ENCODE peak calls at places on chromosomes 12 and 14, in six cellular contexts. O is cardiac muscle cell, J is iPS DF 6.9, R is breast epithelium, Q is upper lobe of left lung, H is thoracic aorta. V is an unnamed sample.

GRCh38 chr12:132554857-132555630 is 55.3 kb downstream of the LRCOL1 start:
- DNase-seq in O (no peak), H (no peak), J (no peak), Q (no peak), R (no peak), V (no peak)

GRCh38 chr14:26867171-26867757 is 269.4 kb upstream of the NOVA1 start:
- DNase-seq in R (no peak), O (peak), J (no peak), H (no peak), Q (no peak), V (no peak)

GRCh38 chr12:123971770-123972447 is 722 bp downstream of the CCDC92 start:
- DNase-seq in O (peak), J (peak), H (no peak), R (peak), Q (no peak), V (peak)

GRCh38 chr12:73892181-73892580 is 645.5 kb upstream of the ATXN7L3B start:
- DNase-seq in J (no peak), H (no peak), Q (no peak), R (no peak), O (no peak), V (peak)

GRCh38 chr12:104250366-104251125 is 35.0 kb downstream of the TXNRD1 start:
- DNase-seq in O (no peak), R (no peak), H (no peak), J (no peak), Q (no peak), V (no peak)

GRCh38 chr14:99194136-99194535 is 77.9 kb downstream of the BCL11B start:
- DNase-seq in R (no peak), Q (no peak), O (no peak), J (no peak), H (no peak), V (no peak)

GRCh38 chr12:47732504-47732903 is 7.2 kb upstream of the ENDOU start:
- DNase-seq in H (no peak), J (no peak), O (no peak), Q (no peak), R (no peak), V (no peak)

GRCh38 chr14:46048127-46048526 is 603.5 kb downstream of the RPL10L start:
- DNase-seq in H (no peak), Q (no peak), R (no peak), O (peak), J (peak), V (no peak)

GRCh38 chr14:65927871-65928270 is 515.3 kb downstream of the FUT8 start:
- DNase-seq in Q (peak), H (no peak), J (no peak), R (no peak), O (no peak), V (peak)

GRCh38 chr12:23098110-23099049 is 473.4 kb downstream of the ETNK1 start:
- DNase-seq in O (no peak), H (no peak), R (no peak), J (no peak), Q (no peak), V (no peak)

GRCh38 chr14:27881063-27881462 is 885.5 kb upstream of the FOXG1 start:
- DNase-seq in O (no peak), R (no peak), H (no peak), J (no peak), Q (no peak), V (no peak)

DNA sequence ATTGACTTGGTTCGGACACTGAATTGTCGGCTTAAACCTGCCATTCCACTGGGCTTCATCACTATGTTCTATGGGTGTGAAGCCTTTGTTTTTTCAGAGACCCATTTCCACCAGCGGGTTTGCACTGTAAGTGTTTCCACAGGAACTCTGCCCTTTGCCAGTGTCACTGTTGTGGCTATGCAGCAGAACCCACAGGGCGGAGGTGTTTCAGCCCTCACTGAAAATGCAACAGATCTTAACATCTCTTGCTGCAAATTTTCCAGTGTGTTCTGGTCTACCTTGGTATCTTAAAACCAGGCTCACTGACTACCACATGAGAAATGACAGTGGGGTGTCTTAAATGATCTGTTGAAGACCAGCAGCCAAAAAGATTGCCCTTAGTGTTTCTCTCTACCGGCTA is 21.1 kb downstream of the PRKCH start:
- DNase-seq in O (no peak), Q (peak), R (peak), H (no peak), J (no peak), V (peak)
- H3K4me3 ChIP-seq in O (no peak), Q (no peak), R (no peak), H (no peak), J (no peak), V (no peak)

DNA sequence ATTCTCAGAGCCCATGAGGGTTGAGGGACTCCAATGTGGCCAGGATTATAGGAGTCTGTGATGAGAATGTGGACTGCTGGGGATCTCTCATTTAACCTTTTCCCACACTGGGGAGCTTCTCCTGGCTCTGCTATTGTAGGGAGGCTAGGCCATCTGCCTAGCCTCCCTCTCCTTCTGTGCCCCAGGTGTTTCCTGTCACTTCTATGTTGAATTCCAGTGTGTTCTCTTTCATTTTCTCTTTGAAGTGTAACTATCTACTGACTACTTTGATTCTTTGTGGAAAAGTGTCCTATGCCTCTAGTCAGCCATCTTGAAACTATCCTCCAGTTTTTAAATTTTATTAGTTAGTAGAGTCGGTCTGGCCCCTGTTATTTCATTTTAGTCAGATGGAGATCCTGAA is 53.4 kb upstream of the ABCD2 start:
- DNase-seq in Q (no peak), H (no peak), R (no peak), J (no peak), O (no peak), V (no peak)
- H3K27ac ChIP-seq in Q (no peak), H (no peak), R (no peak), J (no peak), O (no peak), V (no peak)

DNA sequence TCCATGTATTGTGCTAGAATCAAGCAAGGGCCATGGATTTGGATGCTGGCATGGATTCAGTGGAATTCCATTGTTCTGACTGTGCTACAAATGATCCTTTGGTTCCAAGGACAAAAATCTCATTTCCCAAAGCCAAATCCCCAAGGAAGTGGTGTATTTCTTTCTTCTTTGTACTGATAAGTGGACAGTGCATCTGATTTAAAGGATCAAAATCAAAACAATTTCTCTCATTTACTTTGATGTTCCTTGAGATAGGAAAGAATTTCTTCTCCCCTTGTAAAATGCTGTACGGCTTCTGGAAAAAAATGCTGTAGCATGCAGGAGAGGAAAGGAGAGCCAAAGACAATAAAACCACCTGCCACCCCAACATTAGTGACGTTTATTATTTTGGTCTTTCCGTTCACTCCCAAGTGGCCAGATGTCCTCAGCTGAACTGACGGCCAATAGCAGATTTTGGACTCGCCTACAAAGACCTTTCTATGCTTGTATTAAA is 185.7 kb downstream of the PRKD1 start:
- DNase-seq in J (no peak), Q (no peak), O (no peak), H (peak), R (no peak), V (no peak)
- H3K4me3 ChIP-seq in J (no peak), Q (no peak), O (no peak), H (peak), R (no peak), V (no peak)

GRCh38 chr14:101928415-101928841 is 35.9 kb upstream of the DYNC1H1 start:
- DNase-seq in H (no peak), R (no peak), Q (no peak), O (no peak), J (no peak), V (no peak)
- H3K27ac ChIP-seq in H (peak), R (peak), Q (peak), O (peak), J (no peak), V (peak)

GRCh38 chr14:91509878-91510170 is 286 bp downstream of the PPP4R3A start:
- DNase-seq in R (no peak), Q (no peak), O (no peak), H (peak), J (no peak), V (no peak)
- H3K4me3 ChIP-seq in R (peak), Q (peak), O (peak), H (peak), J (peak), V (peak)

DNA sequence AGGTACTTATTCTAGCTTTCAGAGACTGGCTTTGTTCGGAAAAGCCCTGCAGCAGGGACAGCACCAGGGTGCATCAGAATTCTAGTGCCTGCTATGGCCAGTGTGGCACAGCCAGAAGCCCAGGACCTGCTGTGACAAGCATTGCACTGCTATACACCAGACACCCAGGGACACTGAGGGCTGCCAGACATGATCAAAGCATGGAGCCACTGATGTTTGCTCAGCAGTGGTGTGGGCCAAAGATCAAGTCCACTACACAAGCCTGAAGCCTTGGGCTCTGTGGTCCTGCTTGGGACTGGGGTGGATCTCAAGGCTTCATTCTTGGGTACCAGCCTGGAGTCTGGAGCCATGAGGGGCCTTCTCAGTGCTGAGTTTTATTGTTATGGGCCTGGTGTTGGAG is 36.1 kb upstream of the CDKN3 start:
- DNase-seq in J (no peak), O (no peak), Q (no peak), R (no peak), H (no peak), V (no peak)
- H3K27ac ChIP-seq in J (no peak), O (no peak), Q (no peak), R (no peak), H (no peak), V (no peak)

V was measured in small intestine.